ENCODE peak calls at places on chromosomes 6 and 20, in nine cellular contexts. X is testis, L is stomach, E is ovary, S is A549, B is esophagus squamous epithelium, K is uterus, Y is body of pancreas, H is HCT116. Z is an unnamed sample.

GRCh38 chr6:54830216-54830615 is 16.4 kb upstream of the FAM83B start:
- DNase-seq in X (no peak), L (no peak), E (no peak), S (no peak), B (no peak), K (no peak), Y (no peak), H (no peak), Z (no peak)

GRCh38 chr6:106939208-106939607 is 35.3 kb downstream of the CD24 start:
- DNase-seq in X (no peak), L (no peak), E (no peak), S (no peak), B (no peak), K (no peak), Y (peak), H (no peak), Z (no peak)

GRCh38 chr6:20534295-20534897 is at the start of gene CDKAL1:
- DNase-seq in X (peak), L (peak), E (peak), S (peak), B (peak), K (peak), Y (peak), H (peak), Z (no peak)

GRCh38 chr20:63386491-63386890 is 25.3 kb upstream of the CHRNA4 start:
- DNase-seq in X (no peak), L (no peak), E (no peak), S (no peak), B (no peak), K (no peak), Y (no peak), H (no peak), Z (peak)

GRCh38 chr20:17624551-17625245 is 54.8 kb downstream of the DSTN start:
- DNase-seq in X (no peak), L (no peak), E (peak), S (no peak), B (no peak), K (peak), Y (no peak), H (no peak), Z (peak)

GRCh38 chr6:46816626-46817025 is 23.4 kb downstream of the MEP1A start:
- DNase-seq in X (no peak), L (no peak), E (no peak), S (no peak), B (no peak), K (no peak), Y (no peak), H (no peak), Z (no peak)

GRCh38 chr20:54170963-54171362 is 2.8 kb downstream of the CYP24A1 start:
- DNase-seq in X (no peak), L (no peak), E (no peak), S (no peak), B (no peak), K (no peak), Y (no peak), H (no peak), Z (no peak)

GRCh38 chr20:1891263-1892121 is 3.7 kb upstream of the SIRPA start:
- DNase-seq in X (no peak), L (no peak), E (no peak), S (no peak), B (no peak), K (no peak), Y (no peak), H (no peak), Z (no peak)

GRCh38 chr6:107493158-107494057 is 3.5 kb downstream of the SOBP start:
- DNase-seq in X (peak), L (peak), E (no peak), S (no peak), B (no peak), K (no peak), Y (peak), H (no peak), Z (no peak)

GRCh38 chr20:39036011-39036410 is 73.9 kb downstream of the DHX35 start:
- DNase-seq in X (no peak), L (no peak), E (no peak), S (no peak), B (no peak), K (no peak), Y (no peak), H (no peak), Z (no peak)

GRCh38 chr20:56418385-56418861 is 6.4 kb downstream of the CASS4 start:
- DNase-seq in X (no peak), L (no peak), E (no peak), S (no peak), B (no peak), K (no peak), Y (no peak), H (no peak), Z (no peak)

GRCh38 chr6:68108243-68108835 is 526.7 kb upstream of the ADGRB3 start:
- DNase-seq in X (no peak), L (no peak), E (no peak), S (no peak), B (no peak), K (no peak), Y (no peak), H (no peak), Z (no peak)

GRCh38 chr6:102619585-102619984 is 1226.1 kb downstream of the GRIK2 start:
- DNase-seq in X (no peak), L (no peak), E (no peak), S (no peak), B (no peak), K (no peak), Y (no peak), H (peak), Z (no peak)

GRCh38 chr20:19274412-19275015 is 62.1 kb downstream of the SLC24A3 start:
- DNase-seq in X (peak), L (peak), E (peak), S (no peak), B (no peak), K (peak), Y (peak), H (no peak), Z (no peak)

GRCh38 chr20:4502756-4503155 is 219.0 kb upstream of the PRND start:
- DNase-seq in X (peak), L (no peak), E (no peak), S (no peak), B (no peak), K (no peak), Y (no peak), H (no peak), Z (no peak)

GRCh38 chr20:54140927-54141566 is 32.7 kb downstream of the CYP24A1 start:
- DNase-seq in X (no peak), L (no peak), E (no peak), S (no peak), B (no peak), K (no peak), Y (no peak), H (no peak), Z (no peak)

GRCh38 chr20:4434681-4435080 is 287.0 kb upstream of the PRND start:
- DNase-seq in X (no peak), L (no peak), E (no peak), S (no peak), B (no peak), K (no peak), Y (no peak), H (no peak), Z (no peak)

GRCh38 chr6:35050291-35050987 is 90.7 kb downstream of the TCP11 start:
- DNase-seq in X (no peak), L (no peak), E (no peak), S (no peak), B (no peak), K (no peak), Y (no peak), H (no peak), Z (no peak)

GRCh38 chr6:33974030-33974429 is 170.2 kb upstream of the MLN start:
- DNase-seq in X (no peak), L (no peak), E (no peak), S (no peak), B (no peak), K (no peak), Y (no peak), H (no peak), Z (no peak)

GRCh38 chr6:156976144-156977088 is 199.2 kb downstream of the ARID1B start:
- DNase-seq in X (no peak), L (no peak), E (no peak), S (no peak), B (no peak), K (no peak), Y (no peak), H (no peak), Z (no peak)

GRCh38 chr20:37202267-37202943 is 23.1 kb upstream of the MROH8 start:
- DNase-seq in X (peak), L (no peak), E (no peak), S (peak), B (no peak), K (peak), Y (peak), H (peak), Z (peak)

GRCh38 chr6:85135376-85136094 is 314.3 kb upstream of the NT5E start:
- DNase-seq in X (no peak), L (no peak), E (no peak), S (no peak), B (no peak), K (no peak), Y (no peak), H (no peak), Z (no peak)

GRCh38 chr20:15455279-15455678 is 1117.9 kb upstream of the FLRT3 start:
- DNase-seq in X (no peak), L (no peak), E (no peak), S (no peak), B (no peak), K (no peak), Y (no peak), H (no peak), Z (no peak)

GRCh38 chr20:12965212-12965879 is 43.4 kb upstream of the SPTLC3 start:
- DNase-seq in X (no peak), L (no peak), E (no peak), S (no peak), B (no peak), K (no peak), Y (no peak), H (no peak), Z (no peak)

GRCh38 chr20:51386586-51386985 is 155.9 kb downstream of the NFATC2 start:
- DNase-seq in X (no peak), L (no peak), E (no peak), S (no peak), B (no peak), K (no peak), Y (no peak), H (no peak), Z (no peak)

GRCh38 chr6:42921801-42922200 is 5.9 kb downstream of the PTCRA start:
- DNase-seq in X (no peak), L (no peak), E (no peak), S (no peak), B (no peak), K (no peak), Y (no peak), H (no peak), Z (no peak)

GRCh38 chr6:42911171-42912021 is 4.5 kb upstream of the PTCRA start:
- DNase-seq in X (peak), L (no peak), E (no peak), S (no peak), B (no peak), K (no peak), Y (no peak), H (no peak), Z (peak)

GRCh38 chr6:42914546-42914945 is 1.3 kb upstream of the PTCRA start:
- DNase-seq in X (no peak), L (no peak), E (no peak), S (no peak), B (no peak), K (no peak), Y (no peak), H (no peak), Z (no peak)

GRCh38 chr6:42915737-42916136 is at the start of gene PTCRA:
- DNase-seq in X (no peak), L (no peak), E (no peak), S (no peak), B (no peak), K (no peak), Y (no peak), H (no peak), Z (no peak)

GRCh38 chr6:42916288-42916687 is 435 bp downstream of the PTCRA start:
- DNase-seq in X (no peak), L (no peak), E (no peak), S (no peak), B (no peak), K (no peak), Y (no peak), H (no peak), Z (no peak)
- TF ChIP-seq POLR2A in X (no peak), L (no peak), E (no peak), S (no peak), B (no peak), K (no peak), Y (no peak), H (no peak), Z (no peak)

DNA sequence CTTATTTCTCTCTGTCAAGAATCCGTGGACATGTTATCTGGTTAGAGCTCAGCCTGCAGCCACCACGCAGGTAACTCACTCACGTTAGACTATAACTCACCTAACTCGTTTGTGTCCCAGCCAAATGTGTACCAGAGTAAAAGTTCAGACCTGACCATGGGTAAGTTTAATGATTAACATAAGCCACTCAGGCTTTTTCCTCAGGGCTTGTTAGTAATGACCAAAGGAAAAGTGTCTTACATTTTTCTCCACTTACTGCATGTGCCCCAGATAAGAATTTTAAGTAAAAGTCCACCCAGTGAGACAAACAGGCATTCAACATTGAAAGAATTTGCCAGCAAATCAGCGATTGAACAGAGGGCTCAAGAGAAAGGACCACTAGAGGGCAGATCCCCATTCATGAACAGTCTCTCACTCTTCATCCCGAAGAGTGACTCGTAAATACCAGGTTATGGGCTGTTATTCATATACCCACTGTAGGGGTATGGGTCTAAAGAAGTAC is at the start of gene PKHD1:
- DNase-seq in X (no peak), L (peak), E (no peak), S (peak), B (no peak), K (no peak), Y (peak), H (peak), Z (no peak)
- H3K4me3 ChIP-seq in X (no peak), L (peak), E (no peak), S (no peak), B (no peak), K (no peak), Y (no peak), H (no peak), Z (no peak)

DNA sequence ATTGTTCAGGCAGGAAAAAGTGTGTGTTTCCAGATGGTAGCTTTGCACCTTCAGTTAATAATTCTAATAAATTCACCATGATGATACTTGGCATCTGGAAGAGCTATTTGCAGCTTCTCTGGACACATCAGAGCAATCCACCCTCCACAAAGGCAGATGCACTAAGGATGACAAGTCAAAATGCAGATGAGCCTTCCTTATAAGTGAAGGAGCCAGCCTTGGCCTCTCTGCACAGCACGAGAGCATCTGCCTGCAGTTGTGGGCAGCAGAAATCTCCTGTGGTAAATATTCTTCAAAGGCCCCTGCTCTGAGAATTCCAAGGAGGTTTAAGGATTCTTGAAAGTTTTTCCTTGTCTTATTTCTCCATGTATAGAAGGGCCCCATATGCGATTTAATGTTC is 6.9 kb upstream of the POM121L2 start:
- DNase-seq in X (no peak), L (no peak), E (no peak), S (no peak), B (no peak), K (no peak), Y (no peak), H (no peak), Z (no peak)
- TF ChIP-seq POLR2A in X (no peak), L (no peak), E (no peak), S (no peak), B (no peak), K (no peak), Y (no peak), H (no peak), Z (no peak)

GRCh38 chr6:36804549-36804948 is 34.7 kb downstream of the CPNE5 start:
- DNase-seq in X (no peak), L (no peak), E (no peak), S (no peak), B (no peak), K (no peak), Y (no peak), H (no peak), Z (no peak)
- H3K4me3 ChIP-seq in X (no peak), L (no peak), E (no peak), S (no peak), B (no peak), K (no peak), Y (no peak), H (no peak), Z (no peak)

DNA sequence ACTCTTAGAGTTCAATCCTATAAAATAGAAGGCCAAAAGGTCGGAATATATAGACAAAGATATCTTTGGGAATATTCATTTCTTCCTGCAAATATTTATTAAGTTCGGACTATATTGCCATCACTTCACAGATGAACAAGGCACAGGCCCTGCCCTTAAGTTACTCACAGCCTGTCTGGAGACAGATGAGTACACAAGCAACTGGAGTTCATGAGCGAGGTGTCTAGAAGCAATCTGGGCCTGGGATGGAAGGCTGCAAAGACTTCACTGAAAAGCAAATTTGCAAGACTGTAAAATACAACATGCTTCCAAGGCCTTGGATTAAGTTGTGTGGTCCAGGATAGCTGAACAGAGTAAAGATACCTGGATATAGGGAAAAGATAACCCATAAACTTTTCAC is 56.7 kb upstream of the CEP85L start:
- DNase-seq in X (no peak), L (no peak), E (no peak), S (no peak), B (no peak), K (no peak), Y (no peak), H (no peak), Z (no peak)
- TF ChIP-seq POLR2A in X (no peak), L (no peak), E (no peak), S (no peak), B (no peak), K (no peak), Y (no peak), H (no peak), Z (no peak)

GRCh38 chr20:58017237-58017969 is 211.1 kb downstream of the ANKRD60 start:
- DNase-seq in X (peak), L (peak), E (no peak), S (peak), B (no peak), K (no peak), Y (peak), H (peak), Z (no peak)
- H3K4me3 ChIP-seq in X (no peak), L (no peak), E (no peak), S (no peak), B (no peak), K (no peak), Y (no peak), H (peak), Z (no peak)

GRCh38 chr6:158314737-158315136 is 2.5 kb downstream of the TULP4 start:
- DNase-seq in X (no peak), L (no peak), E (no peak), S (no peak), B (no peak), K (no peak), Y (no peak), H (no peak), Z (no peak)
- TF ChIP-seq POLR2A in X (no peak), L (no peak), E (no peak), S (no peak), B (no peak), K (no peak), Y (no peak), H (no peak), Z (no peak)

GRCh38 chr6:27095914-27096313 is 151.6 kb upstream of the PRSS16 start:
- DNase-seq in X (no peak), L (no peak), E (no peak), S (no peak), B (no peak), K (no peak), Y (no peak), H (no peak), Z (no peak)

GRCh38 chr6:27088068-27088467 is 159.4 kb upstream of the PRSS16 start:
- DNase-seq in X (no peak), L (no peak), E (no peak), S (no peak), B (no peak), K (no peak), Y (no peak), H (no peak), Z (no peak)

GRCh38 chr6:27091661-27092315 is 155.7 kb upstream of the PRSS16 start:
- DNase-seq in X (peak), L (no peak), E (no peak), S (peak), B (no peak), K (no peak), Y (no peak), H (peak), Z (peak)

GRCh38 chr6:27096834-27097511 is 150.5 kb upstream of the PRSS16 start:
- DNase-seq in X (peak), L (peak), E (peak), S (peak), B (no peak), K (no peak), Y (peak), H (peak), Z (peak)

DNA sequence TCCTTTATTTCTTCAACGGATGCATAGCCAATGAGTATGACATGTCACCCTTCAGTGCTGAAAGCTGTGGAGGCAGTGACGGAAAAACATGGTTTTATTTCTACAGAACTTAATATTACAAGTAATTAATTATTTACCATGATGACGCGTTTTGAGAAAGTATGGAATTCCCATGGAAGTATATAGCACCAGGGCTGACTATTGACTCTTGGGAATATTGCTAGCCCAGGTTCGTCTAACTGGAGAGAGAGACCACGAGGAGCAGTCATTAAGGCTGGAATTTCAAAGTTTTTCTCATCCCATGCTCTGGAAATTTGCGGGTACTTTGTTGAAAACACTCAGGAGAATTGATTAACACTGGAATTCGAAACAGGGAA is 155.2 kb upstream of the PRSS16 start:
- DNase-seq in X (no peak), L (no peak), E (no peak), S (no peak), B (no peak), K (no peak), Y (no peak), H (no peak), Z (no peak)
- H3K4me3 ChIP-seq in X (peak), L (no peak), E (no peak), S (peak), B (peak), K (no peak), Y (no peak), H (peak), Z (no peak)

GRCh38 chr20:848218-848617 is 14.7 kb downstream of the FAM110A start:
- DNase-seq in X (no peak), L (no peak), E (no peak), S (no peak), B (no peak), K (no peak), Y (no peak), H (no peak), Z (peak)

GRCh38 chr20:845967-846893 is 12.7 kb downstream of the FAM110A start:
- DNase-seq in X (no peak), L (no peak), E (no peak), S (no peak), B (no peak), K (no peak), Y (no peak), H (no peak), Z (no peak)

GRCh38 chr20:845226-845868 is 11.8 kb downstream of the FAM110A start:
- DNase-seq in X (no peak), L (no peak), E (no peak), S (no peak), B (no peak), K (no peak), Y (no peak), H (no peak), Z (peak)

GRCh38 chr20:844473-845225 is 11.1 kb downstream of the FAM110A start:
- DNase-seq in X (peak), L (peak), E (peak), S (peak), B (peak), K (peak), Y (peak), H (peak), Z (peak)

GRCh38 chr20:846894-847278 is 13.4 kb downstream of the FAM110A start:
- DNase-seq in X (no peak), L (no peak), E (no peak), S (no peak), B (no peak), K (no peak), Y (no peak), H (no peak), Z (peak)
- TF ChIP-seq POLR2A in X (no peak), L (no peak), E (no peak), S (no peak), B (no peak), K (no peak), Y (no peak), H (no peak), Z (no peak)